ENCODE peak calls at places on chromosomes 11 and 22, in five cellular contexts. J, M, Y, I and O are unnamed samples.

GRCh38 chr11:71931245-71931602 is 2.4 kb downstream of the RNF121 start:
- DNase-seq in J (no peak), M (no peak), Y (no peak), I (no peak), O (no peak)

GRCh38 chr11:114135737-114136151 is 76.2 kb downstream of the ZBTB16 start:
- DNase-seq in J (no peak), M (no peak), Y (no peak), I (no peak), O (peak; percentile 7)

GRCh38 chr11:17528181-17528691 is 16.0 kb downstream of the USH1C start:
- DNase-seq in J (peak; percentile 80), M (peak; percentile 28), Y (peak; percentile 67), I (peak; percentile 50), O (peak; percentile 57)

GRCh38 chr22:48254311-48254873 is 1491.9 kb downstream of the TBC1D22A start:
- DNase-seq in J (no peak), M (no peak), Y (no peak), I (no peak), O (no peak)

GRCh38 chr22:24994070-24994763 is 41.7 kb downstream of the KIAA1671 start:
- DNase-seq in J (no peak), M (no peak), Y (peak; percentile 85), I (no peak), O (no peak)

GRCh38 chr11:61947486-61948210 is 2.5 kb upstream of the BEST1 start:
- DNase-seq in J (peak; percentile 65), M (peak; percentile 99), Y (peak; percentile 80), I (peak; percentile 91), O (peak; percentile 85)

GRCh38 chr11:1411301-1411700 is 21.6 kb downstream of the BRSK2 start:
- DNase-seq in J (no peak), M (no peak), Y (no peak), I (peak; percentile 96), O (no peak)

GRCh38 chr11:74570266-74571061 is 21.9 kb upstream of the POLD3 start:
- DNase-seq in J (peak; percentile 36), M (peak; percentile 30), Y (no peak), I (peak; percentile 67), O (peak; percentile 69)

DNA sequence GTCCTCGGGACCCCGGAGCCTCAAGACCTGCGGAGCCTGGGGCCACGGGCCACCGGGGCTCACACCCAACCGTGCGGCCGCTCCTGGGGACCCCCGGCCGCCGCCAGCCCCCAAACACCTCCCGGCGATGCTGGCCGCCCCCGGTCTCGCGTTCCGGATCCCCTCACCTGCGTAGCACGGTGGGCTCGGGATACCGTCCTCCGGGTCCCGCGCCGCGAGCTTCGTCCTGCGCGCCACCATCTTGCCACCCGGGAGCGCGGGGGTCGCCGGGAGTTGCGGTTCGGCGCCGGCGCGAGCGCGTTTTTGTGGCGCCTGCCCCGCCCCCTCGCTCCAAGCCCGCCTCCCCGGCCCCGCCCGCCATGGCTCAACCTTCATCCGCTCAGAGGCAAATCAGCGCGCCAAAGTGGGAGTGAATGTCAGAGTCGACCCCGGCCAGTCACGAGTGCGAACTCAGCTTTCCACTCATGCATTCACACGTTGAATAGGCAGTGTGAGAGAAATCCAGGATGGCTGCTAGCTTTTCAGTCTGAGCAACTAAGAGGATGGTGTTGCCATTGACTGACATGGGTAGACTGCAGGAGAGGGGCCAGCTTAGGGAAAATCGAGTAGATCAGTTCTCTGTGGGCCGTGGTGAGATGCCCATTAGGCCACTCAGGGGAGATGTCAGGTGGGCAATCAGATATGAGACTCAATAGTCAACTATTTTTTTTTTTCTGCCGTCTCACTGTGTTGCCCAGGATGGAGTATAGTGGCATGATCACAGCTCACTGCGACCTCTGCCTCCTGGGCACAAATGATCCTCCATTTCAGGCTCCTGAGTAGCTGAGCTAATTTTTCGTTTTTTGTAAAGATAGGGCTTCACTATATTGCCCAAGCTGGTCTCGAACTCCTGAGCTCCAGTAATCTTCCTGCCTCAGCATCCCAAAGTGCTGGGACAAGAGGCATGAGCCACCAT is 28.3 kb downstream of the SERHL2 start:
- DNase-seq in J (peak; percentile 75), M (peak; percentile 72), Y (peak; percentile 86), I (peak; percentile 75), O (peak; percentile 84)
- TF ChIP-seq POLR2A in J (peak; percentile 67), M (no peak), Y (no peak), I (peak; percentile 44), O (peak; percentile 41)

GRCh38 chr11:28106351-28107043 is 1.5 kb downstream of the KIF18A start:
- DNase-seq in J (no peak), M (no peak), Y (no peak), I (no peak), O (peak; percentile 44)

GRCh38 chr11:28108909-28109308 is 721 bp downstream of the METTL15 start:
- DNase-seq in J (no peak), M (no peak), Y (no peak), I (no peak), O (peak; percentile 44)

GRCh38 chr11:28105869-28106268 is 2.1 kb downstream of the KIF18A start:
- DNase-seq in J (no peak), M (no peak), Y (no peak), I (no peak), O (peak; percentile 11)

GRCh38 chr11:28107331-28107725 is 628 bp downstream of the KIF18A start:
- DNase-seq in J (no peak), M (no peak), Y (peak; percentile 43), I (no peak), O (peak; percentile 79)

DNA sequence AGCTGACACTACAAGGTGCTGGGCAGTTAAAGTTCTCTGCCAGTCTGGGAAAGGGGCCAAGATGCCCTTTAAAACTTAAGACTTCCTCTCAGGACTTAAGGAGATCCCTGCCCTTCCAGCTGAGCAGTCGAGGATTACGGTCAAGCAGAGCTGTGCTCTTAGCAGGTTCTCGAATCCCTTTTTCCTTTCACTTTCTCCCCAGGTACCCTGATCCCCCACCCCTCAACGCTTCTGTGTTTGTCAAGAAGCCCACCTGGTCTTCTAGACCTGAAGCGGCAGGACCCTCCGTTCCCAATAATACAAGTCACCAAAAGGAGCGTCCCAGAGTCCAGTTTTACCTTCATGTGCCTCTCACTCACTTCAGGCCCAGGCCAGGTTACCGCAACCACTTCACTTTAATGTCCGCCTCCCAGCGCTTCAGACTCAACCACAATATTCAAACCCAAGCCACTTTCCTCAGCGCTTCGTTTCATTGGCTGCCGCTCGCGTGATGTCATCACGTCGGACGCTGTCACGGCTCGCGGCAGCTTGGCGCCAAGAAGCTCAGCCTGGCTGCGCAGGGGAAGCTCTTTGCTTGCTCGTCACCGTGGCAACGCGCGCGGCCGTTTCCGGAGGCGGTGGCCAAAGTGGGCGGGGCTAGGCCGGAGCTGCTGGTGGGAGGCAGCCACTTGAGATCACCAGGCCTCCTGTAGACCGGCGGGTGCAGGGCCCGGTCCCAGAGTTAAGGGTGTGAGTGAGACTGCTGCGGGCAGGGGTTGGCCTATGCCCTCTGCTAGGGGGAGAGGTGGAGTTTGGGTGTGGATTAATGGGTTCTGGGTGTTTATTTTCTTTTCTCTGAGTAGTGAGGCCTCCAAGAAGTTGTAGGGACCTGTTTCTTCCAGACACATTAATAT is at the start of the genes KIF18A and METTL15:
- DNase-seq in J (peak; percentile 51), M (peak; percentile 100), Y (peak; percentile 100), I (peak; percentile 100), O (peak; percentile 100)
- TF ChIP-seq POLR2A in J (peak; percentile 82), M (peak; percentile 75), Y (peak; percentile 38), I (peak; percentile 92), O (peak; percentile 95)

GRCh38 chr22:42270512-42271190 is at the start of gene TCF20:
- DNase-seq in J (peak; percentile 96), M (peak; percentile 73), Y (peak; percentile 88), I (peak; percentile 75), O (peak; percentile 81)
- TF ChIP-seq POLR2A in J (peak; percentile 53), M (peak; percentile 31), Y (no peak), I (no peak), O (no peak)

DNA sequence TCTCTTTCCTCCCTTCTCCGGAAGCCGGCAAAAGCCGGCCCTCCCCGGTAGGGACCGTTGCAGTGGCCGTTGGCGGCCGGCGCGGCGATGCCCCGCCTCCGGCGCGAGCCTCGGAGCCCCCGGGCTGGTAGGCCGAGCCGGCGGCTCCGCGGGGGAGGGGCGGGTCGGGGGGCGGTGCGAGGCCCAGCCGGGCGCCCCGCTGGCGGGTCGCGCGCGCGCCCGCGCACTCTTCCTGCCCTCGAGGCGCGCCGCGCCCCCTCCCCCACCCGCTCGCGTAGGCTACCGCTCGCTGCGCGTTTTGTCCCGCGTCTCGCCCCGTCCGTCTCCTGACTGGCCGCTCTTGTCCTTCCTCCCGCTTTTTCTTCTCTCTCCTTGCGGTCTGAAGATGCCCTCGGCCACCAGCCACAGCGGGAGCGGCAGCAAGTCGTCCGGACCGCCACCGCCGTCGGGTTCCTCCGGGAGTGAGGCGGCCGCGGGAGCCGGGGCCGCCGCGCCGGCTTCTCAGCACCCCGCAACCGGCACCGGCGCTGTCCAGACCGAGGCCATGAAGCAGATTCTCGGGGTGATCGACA is 591 bp downstream of the CAPRIN1 start:
- DNase-seq in J (peak; percentile 87), M (peak; percentile 87), Y (peak; percentile 94), I (peak; percentile 87), O (peak; percentile 92)
- TF ChIP-seq POLR2A in J (peak; percentile 28), M (peak; percentile 34), Y (peak; percentile 19), I (no peak), O (peak; percentile 14)

GRCh38 chr11:131870305-131870704 is 499.9 kb downstream of the NTM start:
- DNase-seq in J (no peak), M (no peak), Y (no peak), I (no peak), O (no peak)

GRCh38 chr11:131871061-131871460 is 500.6 kb downstream of the NTM start:
- DNase-seq in J (no peak), M (no peak), Y (no peak), I (no peak), O (no peak)

GRCh38 chr11:131875611-131876010 is 505.2 kb downstream of the NTM start:
- DNase-seq in J (no peak), M (no peak), Y (no peak), I (no peak), O (no peak)

GRCh38 chr11:131877246-131877645 is 506.8 kb downstream of the NTM start:
- DNase-seq in J (no peak), M (no peak), Y (no peak), I (no peak), O (no peak)

GRCh38 chr11:131874070-131874469 is 503.7 kb downstream of the NTM start:
- DNase-seq in J (no peak), M (no peak), Y (no peak), I (no peak), O (no peak)
- TF ChIP-seq POLR2A in J (no peak), M (no peak), Y (no peak), I (no peak), O (no peak)

DNA sequence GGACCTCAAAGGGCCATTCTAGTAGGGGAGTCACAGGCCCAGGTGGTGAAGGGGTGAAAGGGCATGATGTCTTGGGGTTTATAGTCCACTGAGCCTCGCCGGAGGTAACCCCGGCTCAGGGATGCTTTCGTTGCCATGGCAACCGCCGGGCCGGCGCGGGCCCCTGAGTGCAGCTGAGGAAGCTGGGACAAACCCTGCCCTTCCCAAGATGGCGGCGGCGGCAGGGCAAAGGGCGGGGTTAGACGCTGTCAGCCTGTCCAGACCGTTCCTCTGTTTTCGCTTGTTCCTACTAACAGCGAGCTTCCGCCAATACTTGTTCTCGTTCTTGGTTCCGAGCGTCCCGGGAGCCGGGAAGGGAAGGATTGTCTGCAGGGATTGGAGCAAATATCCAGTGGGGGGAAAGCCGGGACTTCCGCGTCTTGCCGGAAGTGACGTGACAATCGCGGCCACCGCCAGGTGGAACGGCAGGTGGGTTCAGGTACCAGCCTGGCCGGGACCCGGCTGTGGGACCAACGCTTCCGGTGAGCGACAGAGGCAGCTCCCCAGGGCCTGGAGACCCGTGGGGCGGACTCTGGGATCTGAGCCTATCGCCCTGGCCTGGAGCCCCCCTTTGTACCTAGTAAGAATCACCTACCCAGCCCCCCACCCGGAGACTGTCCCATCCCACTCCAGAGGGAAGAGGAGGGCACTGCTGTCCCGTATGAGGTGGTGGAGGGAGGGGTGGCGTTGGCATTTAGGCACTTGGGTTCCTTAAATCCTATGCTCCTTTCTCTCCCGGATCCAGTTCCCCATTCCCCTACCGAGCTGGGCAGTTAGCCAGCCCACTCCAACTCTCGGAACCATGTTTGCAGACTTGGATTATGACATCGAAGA is at the start of gene PICK1:
- DNase-seq in J (peak; percentile 94), M (peak; percentile 86), Y (peak; percentile 91), I (peak; percentile 92), O (peak; percentile 81)
- TF ChIP-seq POLR2A in J (peak; percentile 54), M (peak; percentile 28), Y (no peak), I (peak; percentile 85), O (no peak)